ENCODE peak calls at places on chromosome 1, in eight cellular contexts. One of them, this sample, is unnamed.

GRCh38 chr1:36653850-36654249 is 171.1 kb upstream of the CSF3R start:
- DNase-seq in HepG2: no peak
- DNase-seq in heart left ventricle: no peak
- DNase-seq in adrenal gland: peak; percentile 44
- DNase-seq in K562: no peak
- DNase-seq in IMR-90: peak; percentile 3
- DNase-seq in tibial nerve: peak; percentile 25
- DNase-seq in Peyer's patch: no peak
- DNase-seq in this sample: no peak

GRCh38 chr1:205199090-205199930 is 12.2 kb downstream of the DSTYK start:
- DNase-seq in IMR-90: peak; percentile 70
- DNase-seq in HepG2: no peak
- DNase-seq in tibial nerve: no peak
- DNase-seq in K562: no peak
- DNase-seq in Peyer's patch: no peak
- DNase-seq in adrenal gland: no peak
- DNase-seq in heart left ventricle: no peak
- DNase-seq in this sample: no peak

GRCh38 chr1:52127181-52128175 is 14.4 kb upstream of the ZFYVE9 start:
- DNase-seq in Peyer's patch: peak; percentile 62
- DNase-seq in adrenal gland: peak; percentile 28
- DNase-seq in IMR-90: peak; percentile 77
- DNase-seq in K562: no peak
- DNase-seq in HepG2: peak; percentile 62
- DNase-seq in tibial nerve: no peak
- DNase-seq in heart left ventricle: no peak
- DNase-seq in this sample: no peak

GRCh38 chr1:68322096-68322495 is 89.8 kb upstream of the WLS start:
- DNase-seq in adrenal gland: no peak
- DNase-seq in HepG2: no peak
- DNase-seq in IMR-90: no peak
- DNase-seq in tibial nerve: no peak
- DNase-seq in Peyer's patch: no peak
- DNase-seq in heart left ventricle: no peak
- DNase-seq in K562: no peak
- DNase-seq in this sample: no peak

GRCh38 chr1:205285391-205286101 is 36.0 kb downstream of the NUAK2 start:
- DNase-seq in heart left ventricle: no peak
- DNase-seq in Peyer's patch: peak; percentile 85
- DNase-seq in K562: no peak
- DNase-seq in HepG2: no peak
- DNase-seq in tibial nerve: no peak
- DNase-seq in adrenal gland: no peak
- DNase-seq in IMR-90: no peak
- DNase-seq in this sample: no peak

GRCh38 chr1:84253891-84254290 is 47.6 kb upstream of the SAMD13 start:
- DNase-seq in tibial nerve: no peak
- DNase-seq in heart left ventricle: no peak
- DNase-seq in adrenal gland: peak; percentile 70
- DNase-seq in IMR-90: peak; percentile 97
- DNase-seq in K562: no peak
- DNase-seq in Peyer's patch: peak; percentile 79
- DNase-seq in HepG2: peak; percentile 46
- DNase-seq in this sample: no peak

GRCh38 chr1:175600721-175601440 is 142.5 kb downstream of the TNR start:
- DNase-seq in HepG2: no peak
- DNase-seq in adrenal gland: no peak
- DNase-seq in K562: no peak
- DNase-seq in IMR-90: no peak
- DNase-seq in heart left ventricle: no peak
- DNase-seq in tibial nerve: no peak
- DNase-seq in Peyer's patch: peak; percentile 54
- DNase-seq in this sample: no peak

GRCh38 chr1:13597166-13597565 is 13.5 kb downstream of the PDPN start:
- DNase-seq in heart left ventricle: no peak
- DNase-seq in HepG2: no peak
- DNase-seq in Peyer's patch: no peak
- DNase-seq in K562: no peak
- DNase-seq in tibial nerve: no peak
- DNase-seq in adrenal gland: no peak
- DNase-seq in IMR-90: no peak
- DNase-seq in this sample: no peak

GRCh38 chr1:54558434-54559030 is 10.5 kb downstream of the ACOT11 start:
- DNase-seq in K562: no peak
- DNase-seq in HepG2: no peak
- DNase-seq in heart left ventricle: peak; percentile 54
- DNase-seq in Peyer's patch: peak; percentile 19
- DNase-seq in tibial nerve: no peak
- DNase-seq in IMR-90: no peak
- DNase-seq in adrenal gland: no peak
- DNase-seq in this sample: no peak

GRCh38 chr1:1197551-1198422 is 8.6 kb downstream of the TNFRSF18 start:
- DNase-seq in tibial nerve: no peak
- DNase-seq in HepG2: no peak
- DNase-seq in Peyer's patch: peak; percentile 38
- DNase-seq in adrenal gland: no peak
- DNase-seq in IMR-90: no peak
- DNase-seq in K562: peak; percentile 8
- DNase-seq in heart left ventricle: peak; percentile 54
- DNase-seq in this sample: no peak

GRCh38 chr1:218717611-218718010 is 372.5 kb downstream of the TGFB2 start:
- DNase-seq in IMR-90: peak; percentile 81
- DNase-seq in heart left ventricle: no peak
- DNase-seq in K562: no peak
- DNase-seq in adrenal gland: no peak
- DNase-seq in HepG2: no peak
- DNase-seq in tibial nerve: no peak
- DNase-seq in Peyer's patch: no peak
- DNase-seq in this sample: no peak

GRCh38 chr1:17735791-17736190 is 19.3 kb upstream of the ACTL8 start:
- DNase-seq in K562: no peak
- DNase-seq in Peyer's patch: no peak
- DNase-seq in HepG2: no peak
- DNase-seq in IMR-90: no peak
- DNase-seq in tibial nerve: no peak
- DNase-seq in adrenal gland: no peak
- DNase-seq in heart left ventricle: peak; percentile 37
- DNase-seq in this sample: no peak

GRCh38 chr1:117060441-117061317 is 553 bp downstream of the TTF2 start:
- DNase-seq in adrenal gland: peak; percentile 33
- DNase-seq in HepG2: peak; percentile 38
- DNase-seq in K562: peak; percentile 67
- DNase-seq in tibial nerve: no peak
- DNase-seq in Peyer's patch: no peak
- DNase-seq in IMR-90: peak; percentile 34
- DNase-seq in heart left ventricle: no peak
- DNase-seq in this sample: no peak

GRCh38 chr1:163173121-163173520 is 29.6 kb downstream of the RGS5 start:
- DNase-seq in Peyer's patch: no peak
- DNase-seq in tibial nerve: no peak
- DNase-seq in HepG2: no peak
- DNase-seq in IMR-90: no peak
- DNase-seq in heart left ventricle: no peak
- DNase-seq in adrenal gland: no peak
- DNase-seq in K562: no peak
- DNase-seq in this sample: no peak

GRCh38 chr1:25072461-25072860 is 142.4 kb upstream of the RUNX3 start:
- DNase-seq in K562: no peak
- DNase-seq in heart left ventricle: no peak
- DNase-seq in IMR-90: no peak
- DNase-seq in tibial nerve: no peak
- DNase-seq in Peyer's patch: no peak
- DNase-seq in HepG2: no peak
- DNase-seq in adrenal gland: no peak
- DNase-seq in this sample: no peak

GRCh38 chr1:86435327-86435726 is 11.4 kb downstream of the CLCA2 start:
- DNase-seq in heart left ventricle: no peak
- DNase-seq in tibial nerve: no peak
- DNase-seq in HepG2: no peak
- DNase-seq in IMR-90: no peak
- DNase-seq in K562: no peak
- DNase-seq in Peyer's patch: no peak
- DNase-seq in adrenal gland: no peak
- DNase-seq in this sample: no peak

GRCh38 chr1:47460456-47460855 is 22.6 kb downstream of the FOXD2 start:
- DNase-seq in tibial nerve: no peak
- DNase-seq in IMR-90: no peak
- DNase-seq in adrenal gland: no peak
- DNase-seq in heart left ventricle: no peak
- DNase-seq in HepG2: no peak
- DNase-seq in K562: no peak
- DNase-seq in Peyer's patch: no peak
- DNase-seq in this sample: no peak

GRCh38 chr1:21783679-21784603 is 992 bp upstream of the USP48 start:
- DNase-seq in IMR-90: peak; percentile 83
- DNase-seq in Peyer's patch: no peak
- DNase-seq in tibial nerve: no peak
- DNase-seq in K562: peak; percentile 84
- DNase-seq in adrenal gland: peak; percentile 98
- DNase-seq in heart left ventricle: no peak
- DNase-seq in HepG2: peak; percentile 97
- DNase-seq in this sample: no peak

GRCh38 chr1:63746129-63746864 is 27.5 kb upstream of the ROR1 start:
- DNase-seq in tibial nerve: no peak
- DNase-seq in K562: no peak
- DNase-seq in heart left ventricle: no peak
- DNase-seq in HepG2: no peak
- DNase-seq in Peyer's patch: no peak
- DNase-seq in IMR-90: peak; percentile 95
- DNase-seq in adrenal gland: no peak
- DNase-seq in this sample: no peak

GRCh38 chr1:23368562-23369334 is 888 bp downstream of the ZNF436 start:
- DNase-seq in IMR-90: peak; percentile 90
- DNase-seq in tibial nerve: peak; percentile 89
- DNase-seq in heart left ventricle: peak; percentile 95
- DNase-seq in adrenal gland: peak; percentile 93
- DNase-seq in K562: peak; percentile 92
- DNase-seq in HepG2: peak; percentile 85
- DNase-seq in Peyer's patch: peak; percentile 96
- DNase-seq in this sample: peak; percentile 58
- TF ChIP-seq POLR2A in IMR-90: peak; percentile 72
- TF ChIP-seq POLR2A in tibial nerve: peak; percentile 95
- TF ChIP-seq POLR2A in heart left ventricle: peak; percentile 21
- TF ChIP-seq POLR2A in adrenal gland: peak; percentile 83
- TF ChIP-seq POLR2A in K562: peak; percentile 91
- TF ChIP-seq POLR2A in HepG2: peak; percentile 65
- TF ChIP-seq POLR2A in Peyer's patch: peak; percentile 92
- TF ChIP-seq POLR2A in this sample: peak; percentile 97

DNA sequence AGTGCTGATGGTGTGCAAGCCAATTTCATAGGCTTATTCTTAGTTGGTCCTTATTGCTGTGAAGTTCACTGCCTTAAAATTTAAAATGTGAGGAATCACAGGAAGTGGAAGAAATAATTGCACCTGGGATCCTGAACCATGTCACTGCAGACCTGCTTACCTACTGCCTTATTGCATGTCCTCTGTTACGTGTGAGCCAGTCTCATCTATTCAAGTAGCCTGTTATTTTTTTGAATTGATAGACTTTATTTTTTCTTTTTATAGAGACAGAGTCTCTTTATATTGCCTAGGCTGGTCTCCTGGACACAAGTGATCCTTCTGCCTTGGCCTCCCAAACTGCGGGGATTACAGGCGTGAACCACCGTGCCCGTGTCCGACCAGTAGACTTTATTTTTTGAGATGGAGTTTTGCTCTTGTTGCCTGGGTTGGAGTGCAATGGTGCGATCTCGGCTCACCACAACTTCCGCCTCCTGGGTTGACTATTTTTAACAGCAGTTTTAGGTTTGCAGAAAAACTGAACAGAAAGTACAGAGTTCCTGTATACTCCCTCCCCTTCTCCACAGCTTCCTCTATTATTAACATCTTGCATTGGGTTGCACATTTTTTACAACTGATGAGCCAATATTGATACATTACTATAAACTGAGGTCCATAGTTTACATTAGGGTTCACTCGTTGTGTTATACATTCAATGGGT is 14.0 kb upstream of the DISC1 start:
- DNase-seq in adrenal gland: no peak
- DNase-seq in K562: no peak
- DNase-seq in Peyer's patch: peak; percentile 89
- DNase-seq in heart left ventricle: no peak
- DNase-seq in HepG2: no peak
- DNase-seq in tibial nerve: no peak
- DNase-seq in IMR-90: no peak
- DNase-seq in this sample: no peak
- H3K27ac ChIP-seq in adrenal gland: no peak overlapping the region
- H3K27ac ChIP-seq in K562: no peak overlapping the region
- H3K27ac ChIP-seq in Peyer's patch: peak overlapping the region; percentile 70
- H3K27ac ChIP-seq in heart left ventricle: no peak overlapping the region
- H3K27ac ChIP-seq in HepG2: no peak overlapping the region
- H3K27ac ChIP-seq in tibial nerve: no peak overlapping the region
- H3K27ac ChIP-seq in IMR-90: no peak overlapping the region
- H3K27ac ChIP-seq in this sample: no peak overlapping the region

GRCh38 chr1:65265296-65266271 is 43.8 kb upstream of the DNAJC6 start:
- DNase-seq in IMR-90: no peak
- DNase-seq in K562: no peak
- DNase-seq in HepG2: peak; percentile 57
- DNase-seq in adrenal gland: peak; percentile 52
- DNase-seq in heart left ventricle: peak; percentile 66
- DNase-seq in tibial nerve: no peak
- DNase-seq in Peyer's patch: peak; percentile 47
- DNase-seq in this sample: no peak
- H3K4me3 ChIP-seq in IMR-90: peak overlapping the region; percentile 33
- H3K4me3 ChIP-seq in K562: no peak overlapping the region
- H3K4me3 ChIP-seq in HepG2: peak overlapping the region; percentile 59
- H3K4me3 ChIP-seq in adrenal gland: no peak overlapping the region
- H3K4me3 ChIP-seq in heart left ventricle: peak overlapping the region; percentile 52
- H3K4me3 ChIP-seq in tibial nerve: peak overlapping the region; percentile 71
- H3K4me3 ChIP-seq in Peyer's patch: peak overlapping the region; percentile 37
- H3K4me3 ChIP-seq in this sample: peak overlapping the region; percentile 32

GRCh38 chr1:108703939-108704338 is 8.8 kb upstream of the FNDC7 start:
- DNase-seq in Peyer's patch: no peak
- DNase-seq in IMR-90: peak; percentile 9
- DNase-seq in tibial nerve: no peak
- DNase-seq in heart left ventricle: no peak
- DNase-seq in HepG2: no peak
- DNase-seq in adrenal gland: no peak
- DNase-seq in K562: no peak
- DNase-seq in this sample: no peak

GRCh38 chr1:108695515-108695914 is 3.4 kb downstream of the PRPF38B start:
- DNase-seq in HepG2: no peak
- DNase-seq in Peyer's patch: no peak
- DNase-seq in adrenal gland: no peak
- DNase-seq in tibial nerve: no peak
- DNase-seq in IMR-90: no peak
- DNase-seq in K562: no peak
- DNase-seq in heart left ventricle: no peak
- DNase-seq in this sample: no peak

GRCh38 chr1:108701176-108701849 is 9.2 kb downstream of the PRPF38B start:
- DNase-seq in IMR-90: no peak
- DNase-seq in Peyer's patch: no peak
- DNase-seq in K562: no peak
- DNase-seq in HepG2: no peak
- DNase-seq in heart left ventricle: no peak
- DNase-seq in adrenal gland: no peak
- DNase-seq in tibial nerve: no peak
- DNase-seq in this sample: no peak

GRCh38 chr1:108704501-108704900 is 8.2 kb upstream of the FNDC7 start:
- DNase-seq in tibial nerve: no peak
- DNase-seq in K562: no peak
- DNase-seq in IMR-90: peak; percentile 81
- DNase-seq in Peyer's patch: no peak
- DNase-seq in heart left ventricle: no peak
- DNase-seq in adrenal gland: no peak
- DNase-seq in HepG2: no peak
- DNase-seq in this sample: no peak

GRCh38 chr1:108699375-108700332 is 7.5 kb downstream of the PRPF38B start:
- DNase-seq in K562: no peak
- DNase-seq in heart left ventricle: no peak
- DNase-seq in adrenal gland: no peak
- DNase-seq in HepG2: no peak
- DNase-seq in Peyer's patch: no peak
- DNase-seq in tibial nerve: no peak
- DNase-seq in IMR-90: no peak
- DNase-seq in this sample: no peak
- TF ChIP-seq POLR2A in K562: peak; percentile 76
- TF ChIP-seq POLR2A in heart left ventricle: no peak
- TF ChIP-seq POLR2A in adrenal gland: no peak
- TF ChIP-seq POLR2A in HepG2: no peak
- TF ChIP-seq POLR2A in Peyer's patch: no peak
- TF ChIP-seq POLR2A in tibial nerve: no peak
- TF ChIP-seq POLR2A in IMR-90: no peak
- TF ChIP-seq POLR2A in this sample: no peak

This sample was measured in esophagus squamous epithelium.